ENCODE peak calls at places on chromosomes 11 and 22, in five cellular contexts. One of them, this sample, is unnamed.

GRCh38 chr11:47941907-47942558 is 38.3 kb upstream of the PTPRJ start:
- DNase-seq in body of pancreas: peak; percentile 31
- DNase-seq in cardiac septum: no peak
- DNase-seq in activated T-cell treated with anti-CD3 and anti-CD28 coated beads, Interleukin-2, amount 50 U/mL, for 1 hour: no peak
- DNase-seq in activated naive CD8-positive, alpha-beta T cell treated with anti-CD3 and anti-CD28 coated beads, Interleukin-2, amount 50 U/mL, for 24 hours: no peak
- DNase-seq in this sample: no peak

GRCh38 chr11:111719379-111719778 is 46.8 kb downstream of the PPP2R1B start:
- DNase-seq in cardiac septum: no peak
- DNase-seq in activated T-cell treated with anti-CD3 and anti-CD28 coated beads, Interleukin-2, amount 50 U/mL, for 1 hour: no peak
- DNase-seq in body of pancreas: no peak
- DNase-seq in activated naive CD8-positive, alpha-beta T cell treated with anti-CD3 and anti-CD28 coated beads, Interleukin-2, amount 50 U/mL, for 24 hours: no peak
- DNase-seq in this sample: no peak

GRCh38 chr11:65132238-65132987 is 1.9 kb downstream of the SYVN1 start:
- DNase-seq in cardiac septum: no peak
- DNase-seq in activated naive CD8-positive, alpha-beta T cell treated with anti-CD3 and anti-CD28 coated beads, Interleukin-2, amount 50 U/mL, for 24 hours: peak; percentile 10
- DNase-seq in body of pancreas: no peak
- DNase-seq in activated T-cell treated with anti-CD3 and anti-CD28 coated beads, Interleukin-2, amount 50 U/mL, for 1 hour: peak; percentile 15
- DNase-seq in this sample: peak; percentile 61

GRCh38 chr22:37817705-37818311 is 5.4 kb upstream of the GALR3 start:
- DNase-seq in body of pancreas: peak; percentile 87
- DNase-seq in activated naive CD8-positive, alpha-beta T cell treated with anti-CD3 and anti-CD28 coated beads, Interleukin-2, amount 50 U/mL, for 24 hours: peak; percentile 90
- DNase-seq in cardiac septum: peak; percentile 90
- DNase-seq in activated T-cell treated with anti-CD3 and anti-CD28 coated beads, Interleukin-2, amount 50 U/mL, for 1 hour: peak; percentile 87
- DNase-seq in this sample: peak; percentile 90

GRCh38 chr22:20239063-20239950 is 28.8 kb downstream of the RTN4R start:
- DNase-seq in cardiac septum: no peak
- DNase-seq in activated naive CD8-positive, alpha-beta T cell treated with anti-CD3 and anti-CD28 coated beads, Interleukin-2, amount 50 U/mL, for 24 hours: peak; percentile 36
- DNase-seq in activated T-cell treated with anti-CD3 and anti-CD28 coated beads, Interleukin-2, amount 50 U/mL, for 1 hour: no peak
- DNase-seq in body of pancreas: no peak
- DNase-seq in this sample: no peak

GRCh38 chr11:44766112-44766971 is 39.6 kb downstream of the TSPAN18 start:
- DNase-seq in body of pancreas: peak; percentile 62
- DNase-seq in cardiac septum: peak; percentile 87
- DNase-seq in activated naive CD8-positive, alpha-beta T cell treated with anti-CD3 and anti-CD28 coated beads, Interleukin-2, amount 50 U/mL, for 24 hours: no peak
- DNase-seq in activated T-cell treated with anti-CD3 and anti-CD28 coated beads, Interleukin-2, amount 50 U/mL, for 1 hour: no peak
- DNase-seq in this sample: no peak

GRCh38 chr22:50701428-50702154 is 29.0 kb downstream of the SHANK3 start:
- DNase-seq in body of pancreas: no peak
- DNase-seq in cardiac septum: peak; percentile 44
- DNase-seq in activated T-cell treated with anti-CD3 and anti-CD28 coated beads, Interleukin-2, amount 50 U/mL, for 1 hour: no peak
- DNase-seq in activated naive CD8-positive, alpha-beta T cell treated with anti-CD3 and anti-CD28 coated beads, Interleukin-2, amount 50 U/mL, for 24 hours: no peak
- DNase-seq in this sample: peak; percentile 51

GRCh38 chr22:37556750-37557149 is 3.5 kb upstream of the CDC42EP1 start:
- DNase-seq in activated T-cell treated with anti-CD3 and anti-CD28 coated beads, Interleukin-2, amount 50 U/mL, for 1 hour: no peak
- DNase-seq in cardiac septum: no peak
- DNase-seq in body of pancreas: no peak
- DNase-seq in activated naive CD8-positive, alpha-beta T cell treated with anti-CD3 and anti-CD28 coated beads, Interleukin-2, amount 50 U/mL, for 24 hours: no peak
- DNase-seq in this sample: no peak

GRCh38 chr11:71251159-71251721 is 1.1 kb downstream of the SHANK2 start:
- DNase-seq in activated naive CD8-positive, alpha-beta T cell treated with anti-CD3 and anti-CD28 coated beads, Interleukin-2, amount 50 U/mL, for 24 hours: no peak
- DNase-seq in cardiac septum: no peak
- DNase-seq in body of pancreas: peak; percentile 63
- DNase-seq in activated T-cell treated with anti-CD3 and anti-CD28 coated beads, Interleukin-2, amount 50 U/mL, for 1 hour: no peak
- DNase-seq in this sample: no peak

GRCh38 chr11:113048820-113049555 is 87.8 kb downstream of the NCAM1 start:
- DNase-seq in body of pancreas: no peak
- DNase-seq in cardiac septum: no peak
- DNase-seq in activated T-cell treated with anti-CD3 and anti-CD28 coated beads, Interleukin-2, amount 50 U/mL, for 1 hour: no peak
- DNase-seq in activated naive CD8-positive, alpha-beta T cell treated with anti-CD3 and anti-CD28 coated beads, Interleukin-2, amount 50 U/mL, for 24 hours: no peak
- DNase-seq in this sample: no peak

GRCh38 chr22:49406047-49406650 is 421.5 kb downstream of the BRD1 start:
- DNase-seq in body of pancreas: no peak
- DNase-seq in activated naive CD8-positive, alpha-beta T cell treated with anti-CD3 and anti-CD28 coated beads, Interleukin-2, amount 50 U/mL, for 24 hours: no peak
- DNase-seq in cardiac septum: peak; percentile 66
- DNase-seq in activated T-cell treated with anti-CD3 and anti-CD28 coated beads, Interleukin-2, amount 50 U/mL, for 1 hour: no peak
- DNase-seq in this sample: peak; percentile 30

GRCh38 chr11:47852053-47852452 is 3.9 kb upstream of the NUP160 start:
- DNase-seq in activated naive CD8-positive, alpha-beta T cell treated with anti-CD3 and anti-CD28 coated beads, Interleukin-2, amount 50 U/mL, for 24 hours: no peak
- DNase-seq in activated T-cell treated with anti-CD3 and anti-CD28 coated beads, Interleukin-2, amount 50 U/mL, for 1 hour: no peak
- DNase-seq in cardiac septum: no peak
- DNase-seq in body of pancreas: no peak
- DNase-seq in this sample: no peak

GRCh38 chr11:73554677-73555320 is 43.1 kb downstream of the FAM168A start:
- DNase-seq in activated T-cell treated with anti-CD3 and anti-CD28 coated beads, Interleukin-2, amount 50 U/mL, for 1 hour: no peak
- DNase-seq in cardiac septum: no peak
- DNase-seq in body of pancreas: no peak
- DNase-seq in activated naive CD8-positive, alpha-beta T cell treated with anti-CD3 and anti-CD28 coated beads, Interleukin-2, amount 50 U/mL, for 24 hours: no peak
- DNase-seq in this sample: no peak

GRCh38 chr11:134756811-134757540 is 344.9 kb upstream of the B3GAT1 start:
- DNase-seq in activated naive CD8-positive, alpha-beta T cell treated with anti-CD3 and anti-CD28 coated beads, Interleukin-2, amount 50 U/mL, for 24 hours: no peak
- DNase-seq in cardiac septum: no peak
- DNase-seq in body of pancreas: no peak
- DNase-seq in activated T-cell treated with anti-CD3 and anti-CD28 coated beads, Interleukin-2, amount 50 U/mL, for 1 hour: no peak
- DNase-seq in this sample: no peak

GRCh38 chr22:26970809-26971394 is 313.5 kb downstream of the MIAT start:
- DNase-seq in activated T-cell treated with anti-CD3 and anti-CD28 coated beads, Interleukin-2, amount 50 U/mL, for 1 hour: no peak
- DNase-seq in cardiac septum: no peak
- DNase-seq in body of pancreas: no peak
- DNase-seq in activated naive CD8-positive, alpha-beta T cell treated with anti-CD3 and anti-CD28 coated beads, Interleukin-2, amount 50 U/mL, for 24 hours: no peak
- DNase-seq in this sample: no peak

GRCh38 chr11:27718853-27719574 is 18.8 kb upstream of the BDNF start:
- DNase-seq in body of pancreas: no peak
- DNase-seq in cardiac septum: no peak
- DNase-seq in activated T-cell treated with anti-CD3 and anti-CD28 coated beads, Interleukin-2, amount 50 U/mL, for 1 hour: no peak
- DNase-seq in activated naive CD8-positive, alpha-beta T cell treated with anti-CD3 and anti-CD28 coated beads, Interleukin-2, amount 50 U/mL, for 24 hours: no peak
- DNase-seq in this sample: no peak

GRCh38 chr11:86938900-86939880 is 16.0 kb downstream of the FZD4 start:
- DNase-seq in activated T-cell treated with anti-CD3 and anti-CD28 coated beads, Interleukin-2, amount 50 U/mL, for 1 hour: no peak
- DNase-seq in body of pancreas: peak; percentile 47
- DNase-seq in cardiac septum: no peak
- DNase-seq in activated naive CD8-positive, alpha-beta T cell treated with anti-CD3 and anti-CD28 coated beads, Interleukin-2, amount 50 U/mL, for 24 hours: no peak
- DNase-seq in this sample: no peak

GRCh38 chr11:128232588-128232987 is 354.8 kb downstream of the ETS1 start:
- DNase-seq in cardiac septum: no peak
- DNase-seq in activated naive CD8-positive, alpha-beta T cell treated with anti-CD3 and anti-CD28 coated beads, Interleukin-2, amount 50 U/mL, for 24 hours: peak; percentile 69
- DNase-seq in activated T-cell treated with anti-CD3 and anti-CD28 coated beads, Interleukin-2, amount 50 U/mL, for 1 hour: no peak
- DNase-seq in body of pancreas: no peak
- DNase-seq in this sample: no peak

GRCh38 chr11:34924714-34925113 is 8.3 kb downstream of the PDHX start:
- DNase-seq in activated naive CD8-positive, alpha-beta T cell treated with anti-CD3 and anti-CD28 coated beads, Interleukin-2, amount 50 U/mL, for 24 hours: no peak
- DNase-seq in body of pancreas: no peak
- DNase-seq in cardiac septum: no peak
- DNase-seq in activated T-cell treated with anti-CD3 and anti-CD28 coated beads, Interleukin-2, amount 50 U/mL, for 1 hour: no peak
- DNase-seq in this sample: no peak

GRCh38 chr22:46201059-46201757 is 48.9 kb downstream of the CDPF1 start:
- DNase-seq in body of pancreas: peak; percentile 42
- DNase-seq in activated T-cell treated with anti-CD3 and anti-CD28 coated beads, Interleukin-2, amount 50 U/mL, for 1 hour: no peak
- DNase-seq in activated naive CD8-positive, alpha-beta T cell treated with anti-CD3 and anti-CD28 coated beads, Interleukin-2, amount 50 U/mL, for 24 hours: no peak
- DNase-seq in cardiac septum: no peak
- DNase-seq in this sample: no peak

GRCh38 chr11:130781906-130782305 is 134.4 kb downstream of the SNX19 start:
- DNase-seq in body of pancreas: no peak
- DNase-seq in activated naive CD8-positive, alpha-beta T cell treated with anti-CD3 and anti-CD28 coated beads, Interleukin-2, amount 50 U/mL, for 24 hours: no peak
- DNase-seq in activated T-cell treated with anti-CD3 and anti-CD28 coated beads, Interleukin-2, amount 50 U/mL, for 1 hour: no peak
- DNase-seq in cardiac septum: no peak
- DNase-seq in this sample: no peak